ENCODE peak calls at places on chromosomes 16 and 17, in seven cellular contexts. One of them, this sample, is unnamed.

GRCh38 chr16:10065014-10065413 is 117.2 kb downstream of the GRIN2A start:
- DNase-seq in pancreas: no peak
- DNase-seq in lung: no peak
- DNase-seq in left lung: no peak
- DNase-seq in right atrium auricular region: no peak
- DNase-seq in upper lobe of right lung: no peak
- DNase-seq in A549: no peak
- DNase-seq in this sample: no peak

GRCh38 chr17:80629298-80630028 is 84.8 kb downstream of the RPTOR start:
- DNase-seq in pancreas: no peak
- DNase-seq in lung: no peak
- DNase-seq in left lung: no peak
- DNase-seq in right atrium auricular region: no peak
- DNase-seq in upper lobe of right lung: no peak
- DNase-seq in A549: no peak
- DNase-seq in this sample: no peak

GRCh38 chr17:36910513-36910912 is 26.8 kb upstream of the LHX1 start:
- DNase-seq in pancreas: no peak
- DNase-seq in lung: no peak
- DNase-seq in left lung: no peak
- DNase-seq in right atrium auricular region: no peak
- DNase-seq in upper lobe of right lung: no peak
- DNase-seq in A549: no peak
- DNase-seq in this sample: no peak

GRCh38 chr16:50476486-50477260 is 71.5 kb upstream of the NKD1 start:
- DNase-seq in pancreas: no peak
- DNase-seq in lung: no peak
- DNase-seq in left lung: no peak
- DNase-seq in right atrium auricular region: no peak
- DNase-seq in upper lobe of right lung: no peak
- DNase-seq in A549: no peak
- DNase-seq in this sample: no peak

GRCh38 chr17:57940217-57940616 is 15.0 kb downstream of the CUEDC1 start:
- DNase-seq in pancreas: no peak
- DNase-seq in lung: no peak
- DNase-seq in left lung: no peak
- DNase-seq in right atrium auricular region: no peak
- DNase-seq in upper lobe of right lung: no peak
- DNase-seq in A549: peak
- DNase-seq in this sample: no peak

GRCh38 chr17:1485748-1486376 is 6.6 kb downstream of the MYO1C start:
- DNase-seq in pancreas: peak
- DNase-seq in lung: peak
- DNase-seq in left lung: peak
- DNase-seq in right atrium auricular region: peak
- DNase-seq in upper lobe of right lung: peak
- DNase-seq in A549: peak
- DNase-seq in this sample: no peak

GRCh38 chr16:48818257-48818656 is 208.3 kb upstream of the N4BP1 start:
- DNase-seq in pancreas: no peak
- DNase-seq in lung: peak
- DNase-seq in left lung: no peak
- DNase-seq in right atrium auricular region: no peak
- DNase-seq in upper lobe of right lung: no peak
- DNase-seq in A549: no peak
- DNase-seq in this sample: no peak

GRCh38 chr16:84606081-84606875 is 11.6 kb downstream of the COTL1 start:
- DNase-seq in pancreas: no peak
- DNase-seq in lung: no peak
- DNase-seq in left lung: peak
- DNase-seq in right atrium auricular region: no peak
- DNase-seq in upper lobe of right lung: no peak
- DNase-seq in A549: no peak
- DNase-seq in this sample: no peak

GRCh38 chr17:17098426-17099035 is 56.3 kb downstream of the MPRIP start:
- DNase-seq in pancreas: no peak
- DNase-seq in lung: no peak
- DNase-seq in left lung: no peak
- DNase-seq in right atrium auricular region: no peak
- DNase-seq in upper lobe of right lung: no peak
- DNase-seq in A549: no peak
- DNase-seq in this sample: no peak

GRCh38 chr16:84692451-84692850 is 7.3 kb upstream of the USP10 start:
- DNase-seq in pancreas: no peak
- DNase-seq in lung: no peak
- DNase-seq in left lung: no peak
- DNase-seq in right atrium auricular region: no peak
- DNase-seq in upper lobe of right lung: no peak
- DNase-seq in A549: no peak
- DNase-seq in this sample: no peak

GRCh38 chr16:68756250-68757051 is 19.4 kb downstream of the CDH1 start:
- DNase-seq in pancreas: peak
- DNase-seq in lung: peak
- DNase-seq in left lung: peak
- DNase-seq in right atrium auricular region: no peak
- DNase-seq in upper lobe of right lung: peak
- DNase-seq in A549: peak
- DNase-seq in this sample: no peak

GRCh38 chr17:63487014-63487339 is 10.1 kb downstream of the ACE start:
- DNase-seq in pancreas: no peak
- DNase-seq in lung: no peak
- DNase-seq in left lung: no peak
- DNase-seq in right atrium auricular region: no peak
- DNase-seq in upper lobe of right lung: no peak
- DNase-seq in A549: no peak
- DNase-seq in this sample: no peak

GRCh38 chr17:80920406-80920805 is 71.2 kb upstream of the CHMP6 start:
- DNase-seq in pancreas: no peak
- DNase-seq in lung: no peak
- DNase-seq in left lung: peak
- DNase-seq in right atrium auricular region: no peak
- DNase-seq in upper lobe of right lung: peak
- DNase-seq in A549: no peak
- DNase-seq in this sample: no peak

GRCh38 chr16:72961115-72961832 is 86.7 kb downstream of the ZFHX3 start:
- DNase-seq in pancreas: no peak
- DNase-seq in lung: no peak
- DNase-seq in left lung: no peak
- DNase-seq in right atrium auricular region: no peak
- DNase-seq in upper lobe of right lung: no peak
- DNase-seq in A549: no peak
- DNase-seq in this sample: no peak

GRCh38 chr17:13599168-13599577 is 2.6 kb downstream of the HS3ST3A1 start:
- DNase-seq in pancreas: no peak
- DNase-seq in lung: no peak
- DNase-seq in left lung: no peak
- DNase-seq in right atrium auricular region: no peak
- DNase-seq in upper lobe of right lung: no peak
- DNase-seq in A549: no peak
- DNase-seq in this sample: no peak

GRCh38 chr16:80084614-80085013 is 456.2 kb upstream of the DYNLRB2 start:
- DNase-seq in pancreas: peak
- DNase-seq in lung: no peak
- DNase-seq in left lung: peak
- DNase-seq in right atrium auricular region: peak
- DNase-seq in upper lobe of right lung: no peak
- DNase-seq in A549: peak
- DNase-seq in this sample: no peak

DNA sequence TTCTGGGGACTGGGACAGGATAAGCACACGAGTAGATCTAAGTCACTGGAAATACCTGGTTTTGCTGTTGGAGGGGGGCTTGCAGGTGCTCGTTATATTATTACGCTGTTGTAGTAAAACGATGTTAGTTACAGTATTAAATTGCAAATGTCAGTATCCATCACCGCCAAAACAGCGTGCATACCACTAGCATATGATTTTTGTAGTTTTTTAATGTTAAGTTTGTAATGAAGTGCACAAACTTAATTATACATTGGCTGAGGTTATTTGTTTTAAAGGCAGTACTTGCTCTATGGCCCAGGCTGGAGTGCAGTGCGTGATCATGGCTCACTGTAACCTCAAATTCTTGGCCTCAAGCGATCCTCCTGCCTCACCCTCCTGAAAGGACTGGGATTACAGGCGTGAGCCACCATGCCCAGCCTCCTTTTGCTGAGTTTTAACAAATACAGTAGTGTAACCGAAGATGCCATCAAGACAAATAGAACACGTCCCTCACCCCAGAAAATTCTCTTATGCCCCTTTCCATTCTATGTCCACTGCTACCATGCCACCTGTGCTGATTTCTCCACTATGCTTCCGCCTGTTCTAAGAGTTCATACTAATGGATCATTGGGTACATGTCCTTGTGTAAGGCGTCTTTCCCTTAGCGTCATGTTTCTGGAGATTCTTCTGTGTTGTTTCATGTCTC is 20.7 kb upstream of the CSNK1D start:
- DNase-seq in pancreas: no peak
- DNase-seq in lung: no peak
- DNase-seq in left lung: no peak
- DNase-seq in right atrium auricular region: no peak
- DNase-seq in upper lobe of right lung: no peak
- DNase-seq in A549: no peak
- DNase-seq in this sample: no peak
- H3K4me3 ChIP-seq in pancreas: no peak
- H3K4me3 ChIP-seq in lung: no peak
- H3K4me3 ChIP-seq in left lung: peak
- H3K4me3 ChIP-seq in right atrium auricular region: no peak
- H3K4me3 ChIP-seq in upper lobe of right lung: no peak
- H3K4me3 ChIP-seq in A549: peak
- H3K4me3 ChIP-seq in this sample: peak

GRCh38 chr17:8186446-8186786 is 3.6 kb downstream of the BORCS6 start:
- DNase-seq in pancreas: no peak
- DNase-seq in lung: no peak
- DNase-seq in left lung: no peak
- DNase-seq in right atrium auricular region: no peak
- DNase-seq in upper lobe of right lung: no peak
- DNase-seq in A549: no peak
- DNase-seq in this sample: no peak
- H3K4me3 ChIP-seq in pancreas: peak
- H3K4me3 ChIP-seq in lung: peak
- H3K4me3 ChIP-seq in left lung: peak
- H3K4me3 ChIP-seq in right atrium auricular region: peak
- H3K4me3 ChIP-seq in upper lobe of right lung: peak
- H3K4me3 ChIP-seq in A549: peak
- H3K4me3 ChIP-seq in this sample: peak

GRCh38 chr16:78180349-78180748 is 80.9 kb downstream of the WWOX start:
- DNase-seq in pancreas: no peak
- DNase-seq in lung: no peak
- DNase-seq in left lung: no peak
- DNase-seq in right atrium auricular region: no peak
- DNase-seq in upper lobe of right lung: no peak
- DNase-seq in A549: no peak
- DNase-seq in this sample: no peak

GRCh38 chr16:78183437-78183836 is 84.0 kb downstream of the WWOX start:
- DNase-seq in pancreas: no peak
- DNase-seq in lung: no peak
- DNase-seq in left lung: no peak
- DNase-seq in right atrium auricular region: no peak
- DNase-seq in upper lobe of right lung: no peak
- DNase-seq in A549: no peak
- DNase-seq in this sample: no peak

GRCh38 chr16:78183886-78184553 is 84.6 kb downstream of the WWOX start:
- DNase-seq in pancreas: no peak
- DNase-seq in lung: no peak
- DNase-seq in left lung: no peak
- DNase-seq in right atrium auricular region: no peak
- DNase-seq in upper lobe of right lung: no peak
- DNase-seq in A549: no peak
- DNase-seq in this sample: no peak

GRCh38 chr16:78189121-78189520 is 89.7 kb downstream of the WWOX start:
- DNase-seq in pancreas: no peak
- DNase-seq in lung: no peak
- DNase-seq in left lung: no peak
- DNase-seq in right atrium auricular region: no peak
- DNase-seq in upper lobe of right lung: no peak
- DNase-seq in A549: no peak
- DNase-seq in this sample: no peak

DNA sequence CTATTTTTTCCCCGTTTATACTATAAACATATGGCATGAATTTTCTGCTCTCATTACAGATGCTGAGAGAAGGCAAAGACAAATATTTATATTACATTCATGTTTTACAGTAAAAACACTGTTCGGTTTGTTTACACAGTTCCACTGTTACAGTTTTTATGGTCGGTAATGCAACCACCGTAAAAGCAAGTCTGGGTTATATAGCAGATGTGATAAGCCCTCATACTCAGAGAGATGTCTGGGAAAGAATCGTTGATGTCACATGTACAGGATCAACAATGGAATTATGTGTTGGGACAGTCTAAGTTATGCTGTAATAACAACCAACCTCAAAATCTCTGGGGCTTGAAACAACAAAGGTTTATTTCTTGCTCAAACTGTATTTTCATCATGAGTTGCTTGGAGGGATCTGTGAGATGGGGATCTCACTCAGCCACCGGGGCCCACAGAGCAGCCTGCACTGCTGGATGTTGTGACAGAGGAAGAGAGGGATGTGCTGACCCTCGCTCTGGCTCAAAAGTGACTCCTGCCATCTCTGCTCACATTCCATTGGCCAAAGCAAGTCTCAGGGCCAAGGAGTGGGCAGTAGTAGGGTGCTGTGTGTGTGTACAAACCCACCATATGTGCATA is 85.2 kb downstream of the WWOX start:
- DNase-seq in pancreas: no peak
- DNase-seq in lung: no peak
- DNase-seq in left lung: no peak
- DNase-seq in right atrium auricular region: no peak
- DNase-seq in upper lobe of right lung: no peak
- DNase-seq in A549: peak
- DNase-seq in this sample: no peak
- H3K4me3 ChIP-seq in pancreas: no peak
- H3K4me3 ChIP-seq in lung: no peak
- H3K4me3 ChIP-seq in left lung: no peak
- H3K4me3 ChIP-seq in right atrium auricular region: no peak
- H3K4me3 ChIP-seq in upper lobe of right lung: no peak
- H3K4me3 ChIP-seq in A549: no peak
- H3K4me3 ChIP-seq in this sample: no peak

GRCh38 chr16:28985611-28986041 is 774 bp downstream of the LAT start:
- DNase-seq in pancreas: no peak
- DNase-seq in lung: no peak
- DNase-seq in left lung: no peak
- DNase-seq in right atrium auricular region: no peak
- DNase-seq in upper lobe of right lung: no peak
- DNase-seq in A549: no peak
- DNase-seq in this sample: no peak

GRCh38 chr16:28985206-28985605 is 354 bp downstream of the LAT start:
- DNase-seq in pancreas: no peak
- DNase-seq in lung: no peak
- DNase-seq in left lung: no peak
- DNase-seq in right atrium auricular region: no peak
- DNase-seq in upper lobe of right lung: no peak
- DNase-seq in A549: no peak
- DNase-seq in this sample: no peak

GRCh38 chr16:28983644-28984043 is 1.2 kb upstream of the LAT start:
- DNase-seq in pancreas: no peak
- DNase-seq in lung: no peak
- DNase-seq in left lung: no peak
- DNase-seq in right atrium auricular region: no peak
- DNase-seq in upper lobe of right lung: no peak
- DNase-seq in A549: no peak
- DNase-seq in this sample: no peak

GRCh38 chr16:28984091-28984490 is 761 bp upstream of the LAT start:
- DNase-seq in pancreas: no peak
- DNase-seq in lung: no peak
- DNase-seq in left lung: no peak
- DNase-seq in right atrium auricular region: no peak
- DNase-seq in upper lobe of right lung: no peak
- DNase-seq in A549: no peak
- DNase-seq in this sample: no peak

GRCh38 chr16:28984619-28985135 is at the start of gene LAT:
- DNase-seq in pancreas: no peak
- DNase-seq in lung: no peak
- DNase-seq in left lung: peak
- DNase-seq in right atrium auricular region: no peak
- DNase-seq in upper lobe of right lung: peak
- DNase-seq in A549: peak
- DNase-seq in this sample: no peak
- H3K4me3 ChIP-seq in pancreas: no peak
- H3K4me3 ChIP-seq in lung: no peak
- H3K4me3 ChIP-seq in left lung: peak
- H3K4me3 ChIP-seq in right atrium auricular region: no peak
- H3K4me3 ChIP-seq in upper lobe of right lung: peak
- H3K4me3 ChIP-seq in A549: no peak
- H3K4me3 ChIP-seq in this sample: no peak

This sample was measured in AG04449.